ENCODE peak calls at places on chromosome 4, in six cellular contexts. Z, I, L, J, U and O are unnamed samples.

GRCh38 chr4:96052827-96053226 is 212.9 kb downstream of the PDHA2 start:
- DNase-seq in Z (no peak), I (no peak), L (no peak), J (no peak), U (no peak), O (no peak)

GRCh38 chr4:5887361-5888221 is 5.3 kb downstream of the CRMP1 start:
- DNase-seq in Z (no peak), I (no peak), L (no peak), J (no peak), U (no peak), O (peak)

GRCh38 chr4:155208258-155209054 is at the start of gene NPY2R:
- DNase-seq in Z (no peak), I (no peak), L (peak), J (no peak), U (no peak), O (peak)

GRCh38 chr4:158768577-158769174 is at the start of gene FNIP2:
- DNase-seq in Z (peak), I (peak), L (peak), J (peak), U (peak), O (peak)

GRCh38 chr4:37051111-37051510 is 193.4 kb upstream of the NWD2 start:
- DNase-seq in Z (no peak), I (no peak), L (no peak), J (no peak), U (no peak), O (no peak)

GRCh38 chr4:13944095-13944501 is 316.6 kb upstream of the BOD1L1 start:
- DNase-seq in Z (no peak), I (no peak), L (no peak), J (no peak), U (no peak), O (no peak)

GRCh38 chr4:31104033-31104432 is 383.9 kb downstream of the PCDH7 start:
- DNase-seq in Z (no peak), I (no peak), L (no peak), J (no peak), U (no peak), O (no peak)

GRCh38 chr4:86788826-86789225 is 60.4 kb downstream of the SLC10A6 start:
- DNase-seq in Z (no peak), I (no peak), L (no peak), J (no peak), U (no peak), O (no peak)

GRCh38 chr4:187141101-187141500 is 417.4 kb upstream of the FAT1 start:
- DNase-seq in Z (no peak), I (no peak), L (no peak), J (no peak), U (no peak), O (no peak)

GRCh38 chr4:154911097-154911496 is 130.0 kb downstream of the RBM46 start:
- DNase-seq in Z (no peak), I (no peak), L (no peak), J (no peak), U (no peak), O (peak)

GRCh38 chr4:6855692-6856297 is 53.8 kb upstream of the TBC1D14 start:
- DNase-seq in Z (no peak), I (no peak), L (no peak), J (no peak), U (peak), O (no peak)

GRCh38 chr4:112231779-112232713 is at the start of gene AP1AR:
- DNase-seq in Z (peak), I (peak), L (peak), J (peak), U (peak), O (peak)
- TF ChIP-seq CTCF in Z (peak), I (no peak), L (peak), J (no peak), U (peak), O (peak)

GRCh38 chr4:47852121-47852520 is 14.3 kb upstream of the CORIN start:
- DNase-seq in Z (no peak), I (no peak), L (no peak), J (no peak), U (no peak), O (no peak)
- TF ChIP-seq CTCF in Z (no peak), I (no peak), L (no peak), J (no peak), U (no peak), O (no peak)

GRCh38 chr4:146545102-146545501 is 23.4 kb upstream of the SLC10A7 start:
- DNase-seq in Z (no peak), I (no peak), L (no peak), J (no peak), U (peak), O (peak)
- TF ChIP-seq CTCF in Z (no peak), I (no peak), L (peak), J (no peak), U (peak), O (no peak)

DNA sequence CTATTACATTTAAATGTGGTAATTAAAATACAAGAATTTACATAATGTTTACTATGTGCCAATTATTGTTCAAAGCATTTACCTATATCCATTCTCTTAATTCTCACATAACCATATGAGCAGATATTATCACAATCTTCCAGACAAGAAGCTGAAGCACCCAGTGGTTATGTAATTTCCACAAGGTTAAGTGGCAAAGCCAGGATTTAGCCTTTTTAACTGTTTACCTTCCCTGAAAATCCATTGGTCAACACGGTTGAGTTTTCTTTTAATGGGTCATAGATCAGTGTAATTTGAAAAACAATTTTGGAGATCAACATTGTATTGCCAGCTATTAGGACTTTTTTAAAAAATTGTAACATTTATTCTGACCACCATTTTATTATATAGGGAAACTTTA is 11.4 kb downstream of the HSPA4L start:
- DNase-seq in Z (no peak), I (no peak), L (no peak), J (no peak), U (no peak), O (no peak)
- TF ChIP-seq CTCF in Z (no peak), I (no peak), L (no peak), J (no peak), U (no peak), O (no peak)

DNA sequence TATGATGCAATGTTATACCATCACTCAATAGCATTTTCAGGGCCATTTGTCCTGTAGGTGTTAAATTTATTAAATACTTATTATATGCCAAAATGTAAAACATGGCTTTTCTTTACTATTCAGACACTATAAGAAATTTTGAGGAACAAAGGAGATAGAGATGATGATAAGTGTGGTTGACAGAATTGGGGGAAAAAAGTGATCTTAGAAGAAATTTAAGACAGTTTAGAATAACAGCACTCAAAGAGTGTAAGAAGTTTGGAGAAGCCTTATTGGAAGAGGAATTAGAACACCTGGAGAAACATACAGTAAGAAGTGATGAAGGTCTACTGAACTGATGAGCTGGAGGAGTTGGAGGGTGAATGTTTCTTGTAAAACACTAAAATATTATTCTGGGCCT is 12.8 kb upstream of the AFP start:
- DNase-seq in Z (no peak), I (no peak), L (no peak), J (no peak), U (no peak), O (no peak)
- TF ChIP-seq CTCF in Z (no peak), I (no peak), L (no peak), J (no peak), U (no peak), O (no peak)

GRCh38 chr4:35649784-35650183 is 594.5 kb downstream of the ARAP2 start:
- DNase-seq in Z (no peak), I (no peak), L (no peak), J (no peak), U (no peak), O (no peak)
- TF ChIP-seq CTCF in Z (no peak), I (no peak), L (no peak), J (no peak), U (no peak), O (no peak)

GRCh38 chr4:152460488-152460887 is 75.4 kb downstream of the FBXW7 start:
- DNase-seq in Z (no peak), I (no peak), L (no peak), J (no peak), U (peak), O (no peak)
- TF ChIP-seq CTCF in Z (peak), I (no peak), L (peak), J (no peak), U (peak), O (no peak)

GRCh38 chr4:77045490-77045889 is 30.3 kb downstream of the CCNI start:
- DNase-seq in Z (no peak), I (no peak), L (no peak), J (no peak), U (no peak), O (no peak)
- TF ChIP-seq CTCF in Z (no peak), I (no peak), L (peak), J (no peak), U (no peak), O (no peak)